ENCODE peak calls at places on chromosomes 6 and 20, in nine cellular contexts. I, Q, Y, S, B, Z, C, N and X are unnamed samples.

GRCh38 chr20:48944663-48945297 is 23.3 kb downstream of the ARFGEF2 start:
- DNase-seq in Y (no peak), C (no peak), B (no peak), N (no peak), Q (no peak), Z (no peak), I (no peak), S (no peak), X (no peak)

GRCh38 chr6:15420959-15421438 is 175.1 kb downstream of the JARID2 start:
- DNase-seq in B (no peak), I (no peak), S (peak), Q (no peak), N (no peak), Z (no peak), C (no peak), Y (no peak), X (no peak)

GRCh38 chr6:64249129-64249528 is 613.5 kb downstream of the PHF3 start:
- DNase-seq in Z (no peak), Y (peak), C (no peak), I (no peak), S (no peak), Q (no peak), N (no peak), B (no peak), X (no peak)

GRCh38 chr20:959996-960615 is 42.0 kb downstream of the RSPO4 start:
- DNase-seq in Y (no peak), C (no peak), S (no peak), Q (no peak), N (no peak), Z (no peak), I (no peak), B (no peak), X (no peak)

GRCh38 chr20:9369557-9369956 is 144.8 kb upstream of the LAMP5 start:
- DNase-seq in Z (no peak), Q (no peak), Y (no peak), B (no peak), C (no peak), S (no peak), I (no peak), N (no peak), X (no peak)

GRCh38 chr6:81446509-81446908 is 306.0 kb downstream of the TENT5A start:
- DNase-seq in Z (no peak), Y (no peak), S (no peak), N (no peak), I (no peak), C (no peak), B (no peak), Q (no peak), X (no peak)

GRCh38 chr6:7047071-7047470 is 60.7 kb upstream of the RREB1 start:
- DNase-seq in C (no peak), Q (no peak), Z (no peak), N (no peak), S (no peak), Y (no peak), I (no peak), B (no peak), X (no peak)

GRCh38 chr6:164296411-164296810 is 881.9 kb downstream of the QKI start:
- DNase-seq in N (no peak), Q (no peak), B (no peak), C (no peak), I (no peak), Z (no peak), S (no peak), Y (no peak), X (no peak)

GRCh38 chr6:24775520-24776058 is 852 bp downstream of the GMNN start:
- DNase-seq in Z (no peak), Y (no peak), C (no peak), B (peak), N (peak), S (no peak), I (peak), Q (no peak), X (no peak)

GRCh38 chr20:4585104-4585753 is 136.5 kb upstream of the PRND start:
- DNase-seq in C (no peak), B (no peak), Q (no peak), I (no peak), N (peak), Z (no peak), S (no peak), Y (no peak), X (peak)

GRCh38 chr6:31676322-31676903 is 4.5 kb downstream of the LY6G5C start:
- DNase-seq in I (no peak), Q (no peak), C (no peak), Z (no peak), B (no peak), N (no peak), Y (no peak), S (no peak), X (no peak)

GRCh38 chr20:12049125-12049524 is 131.4 kb downstream of the BTBD3 start:
- DNase-seq in S (no peak), N (peak), Q (no peak), Y (no peak), B (no peak), C (no peak), Z (no peak), I (no peak), X (no peak)

GRCh38 chr6:151452750-151453427 is 963 bp upstream of the RMND1 start:
- DNase-seq in I (peak), N (no peak), S (no peak), B (no peak), Y (no peak), Z (no peak), Q (peak), C (no peak), X (peak)

GRCh38 chr6:16103708-16104107 is 25.2 kb upstream of the MYLIP start:
- DNase-seq in S (no peak), N (no peak), Y (no peak), C (no peak), I (no peak), B (no peak), Z (no peak), Q (no peak), X (no peak)

GRCh38 chr6:43922423-43923375 is 152.7 kb downstream of the VEGFA start:
- DNase-seq in I (no peak), Q (no peak), C (no peak), B (no peak), N (no peak), Y (no peak), Z (no peak), S (no peak), X (no peak)

GRCh38 chr6:149060300-149060984 is 257.1 kb upstream of the TAB2 start:
- DNase-seq in Y (no peak), I (no peak), Z (no peak), N (no peak), Q (peak), B (peak), S (peak), C (no peak), X (no peak)

GRCh38 chr6:163635731-163636344 is 221.3 kb downstream of the QKI start:
- DNase-seq in I (no peak), C (no peak), S (no peak), N (no peak), Y (no peak), B (no peak), Z (no peak), Q (no peak), X (no peak)

GRCh38 chr20:33721391-33722140 is 1.5 kb upstream of the PXMP4 start:
- DNase-seq in S (no peak), I (no peak), N (no peak), Y (no peak), C (no peak), B (no peak), Q (no peak), Z (no peak), X (no peak)

GRCh38 chr6:155442562-155442961 is 13.1 kb downstream of the NOX3 start:
- DNase-seq in I (no peak), S (no peak), Z (no peak), C (no peak), N (no peak), Q (no peak), B (no peak), Y (no peak), X (no peak)

GRCh38 chr6:91812596-91813274 is 1225.9 kb upstream of the MAP3K7 start:
- DNase-seq in Q (no peak), C (peak), B (no peak), Y (no peak), N (peak), S (no peak), Z (no peak), I (no peak), X (no peak)

GRCh38 chr6:125793280-125793679 is 2.5 kb downstream of the NCOA7 start:
- DNase-seq in S (no peak), I (peak), Q (no peak), Z (no peak), Y (no peak), B (no peak), N (no peak), C (no peak), X (no peak)

GRCh38 chr6:156154896-156155295 is 622.3 kb upstream of the ARID1B start:
- DNase-seq in N (no peak), C (no peak), S (no peak), B (no peak), Q (no peak), I (no peak), Y (no peak), Z (no peak), X (no peak)

GRCh38 chr20:1618479-1618878 is 1.3 kb downstream of the SIRPB1 start:
- DNase-seq in Q (no peak), Z (no peak), B (no peak), I (no peak), S (no peak), C (no peak), Y (no peak), N (peak), X (no peak)

GRCh38 chr20:6636209-6637159 is 131.0 kb upstream of the BMP2 start:
- DNase-seq in B (no peak), N (peak), Q (peak), I (no peak), Y (peak), C (peak), S (no peak), Z (no peak), X (peak)

GRCh38 chr20:50284811-50285375 is 94.3 kb downstream of the CEBPB start:
- DNase-seq in C (no peak), I (no peak), N (no peak), Z (no peak), S (no peak), B (no peak), Y (no peak), Q (no peak), X (no peak)

GRCh38 chr6:30319146-30319835 is 7.4 kb upstream of the TRIM39 start:
- DNase-seq in S (no peak), I (no peak), Z (no peak), B (no peak), C (no peak), N (no peak), Y (no peak), Q (no peak), X (no peak)

GRCh38 chr6:13715444-13715883 is 3.8 kb upstream of the RANBP9 start:
- DNase-seq in B (no peak), I (no peak), C (no peak), Q (no peak), N (no peak), Z (no peak), Y (no peak), S (no peak), X (no peak)

GRCh38 chr20:53611449-53611894 is 17.8 kb upstream of the ZNF217 start:
- DNase-seq in Q (peak), S (no peak), I (no peak), B (no peak), C (peak), Y (peak), Z (no peak), N (peak), X (no peak)

GRCh38 chr6:157716553-157716952 is 106.5 kb upstream of the SNX9 start:
- DNase-seq in C (no peak), B (no peak), Z (no peak), Q (no peak), N (no peak), I (no peak), Y (no peak), S (no peak), X (no peak)